ENCODE peak calls at places on chromosomes 16 and 17, in four cellular contexts. V, K, P and Q are unnamed samples.

GRCh38 chr16:683396-684066 is 603 bp downstream of the JMJD8 start:
- DNase-seq in V (no peak), K (no peak), P (peak; percentile 33), Q (no peak)

GRCh38 chr17:50187741-50188520 is 13.5 kb downstream of the COL1A1 start:
- DNase-seq in V (no peak), K (no peak), P (no peak), Q (no peak)

GRCh38 chr16:69131749-69132423 is 502 bp downstream of the CHTF8 start:
- DNase-seq in V (peak; percentile 71), K (peak; percentile 86), P (peak; percentile 95), Q (peak; percentile 93)

GRCh38 chr17:49013311-49014205 is 16.4 kb downstream of the IGF2BP1 start:
- DNase-seq in V (no peak), K (peak; percentile 62), P (peak; percentile 95), Q (no peak)

GRCh38 chr16:13988038-13988437 is 68.1 kb downstream of the ERCC4 start:
- DNase-seq in V (no peak), K (no peak), P (no peak), Q (no peak)

GRCh38 chr17:29589524-29590260 is at the start of gene GIT1:
- DNase-seq in V (peak; percentile 77), K (peak; percentile 86), P (peak; percentile 97), Q (peak; percentile 91)

GRCh38 chr16:61179571-61179970 is 856.7 kb downstream of the CDH8 start:
- DNase-seq in V (no peak), K (no peak), P (no peak), Q (no peak)

GRCh38 chr16:23920899-23921298 is 85.1 kb downstream of the PRKCB start:
- DNase-seq in V (no peak), K (no peak), P (no peak), Q (no peak)

GRCh38 chr16:12868788-12869187 is 32.6 kb upstream of the SHISA9 start:
- DNase-seq in V (no peak), K (no peak), P (no peak), Q (no peak)

GRCh38 chr17:76478097-76478496 is 10.7 kb downstream of the AANAT start:
- DNase-seq in V (no peak), K (no peak), P (no peak), Q (no peak)

GRCh38 chr16:67962135-67962534 is 6.3 kb downstream of the SLC12A4 start:
- DNase-seq in V (no peak), K (no peak), P (no peak), Q (no peak)

GRCh38 chr17:59775786-59776350 is 68.4 kb downstream of the VMP1 start:
- DNase-seq in V (no peak), K (no peak), P (no peak), Q (no peak)

GRCh38 chr16:66590322-66590721 is 11.1 kb downstream of the CMTM2 start:
- DNase-seq in V (no peak), K (no peak), P (no peak), Q (no peak)

GRCh38 chr16:66223176-66223780 is 143.2 kb upstream of the CDH5 start:
- DNase-seq in V (no peak), K (no peak), P (no peak), Q (no peak)

GRCh38 chr17:21551081-21551881 is 141.0 kb upstream of the KCNJ18 start:
- DNase-seq in V (peak; percentile 60), K (peak; percentile 82), P (no peak), Q (peak; percentile 51)

GRCh38 chr16:88856122-88856827 is 472 bp downstream of the GALNS start:
- DNase-seq in V (no peak), K (peak; percentile 34), P (peak; percentile 60), Q (peak; percentile 84)

GRCh38 chr16:58127634-58128033 is 1.5 kb downstream of the CFAP20 start:
- DNase-seq in V (no peak), K (no peak), P (no peak), Q (no peak)

GRCh38 chr17:62800580-62800979 is 7.5 kb downstream of the MARCHF10 start:
- DNase-seq in V (no peak), K (no peak), P (no peak), Q (no peak)

GRCh38 chr17:14712471-14713075 is 411.7 kb downstream of the HS3ST3B1 start:
- DNase-seq in V (no peak), K (no peak), P (no peak), Q (no peak)

GRCh38 chr17:63842173-63842539 is 329 bp downstream of the SMARCD2 start:
- DNase-seq in V (peak; percentile 69), K (peak; percentile 52), P (no peak), Q (no peak)

GRCh38 chr17:7083592-7083991 is 3.5 kb upstream of the CLEC10A start:
- DNase-seq in V (no peak), K (no peak), P (no peak), Q (no peak)

GRCh38 chr16:5008311-5008731 is 25.4 kb downstream of the NAGPA start:
- DNase-seq in V (no peak), K (no peak), P (no peak), Q (no peak)

GRCh38 chr16:83270640-83271039 is 537.1 kb upstream of the HSBP1 start:
- DNase-seq in V (no peak), K (no peak), P (no peak), Q (no peak)

GRCh38 chr17:50148226-50149098 is 2.0 kb downstream of the PPP1R9B start:
- DNase-seq in V (no peak), K (peak; percentile 33), P (peak; percentile 54), Q (peak; percentile 86)

GRCh38 chr17:57004944-57005579 is 27.1 kb downstream of the SCPEP1 start:
- DNase-seq in V (no peak), K (no peak), P (peak; percentile 49), Q (no peak)

GRCh38 chr16:81620796-81621195 is 158.3 kb upstream of the PLCG2 start:
- DNase-seq in V (no peak), K (no peak), P (no peak), Q (no peak)

GRCh38 chr16:79764415-79765149 is 164.0 kb upstream of the MAF start:
- DNase-seq in V (no peak), K (no peak), P (no peak), Q (no peak)

GRCh38 chr17:10151667-10152496 is 46.5 kb downstream of the GAS7 start:
- DNase-seq in V (no peak), K (no peak), P (no peak), Q (no peak)